ENCODE peak calls at places on chromosomes 13 and 19, in four cellular contexts. J is D721Med, T is substantia nigra, L is SK-N-SH. N is an unnamed sample.

GRCh38 chr19:17997969-17998826 is 9.8 kb upstream of the ARRDC2 start:
- DNase-seq in J (no peak), T (no peak), L (no peak), N (no peak)

GRCh38 chr19:49425178-49425577 is at the start of gene GFY:
- DNase-seq in J (no peak), T (no peak), L (no peak), N (no peak)

GRCh38 chr19:17766543-17767131 is 15.4 kb downstream of the FCHO1 start:
- DNase-seq in J (peak), T (peak), L (no peak), N (no peak)

GRCh38 chr19:2381151-2381822 is 21.2 kb downstream of the TMPRSS9 start:
- DNase-seq in J (no peak), T (peak), L (no peak), N (no peak)

GRCh38 chr19:54366811-54367210 is 2.1 kb upstream of the LAIR1 start:
- DNase-seq in J (no peak), T (no peak), L (no peak), N (no peak)

GRCh38 chr13:51689597-51689996 is 105.3 kb downstream of the WDFY2 start:
- DNase-seq in J (no peak), T (no peak), L (no peak), N (no peak)

GRCh38 chr13:30679483-30680330 is 55.6 kb upstream of the ALOX5AP start:
- DNase-seq in J (no peak), T (no peak), L (peak), N (no peak)

GRCh38 chr13:107438251-107438650 is 777.1 kb downstream of the LIG4 start:
- DNase-seq in J (no peak), T (no peak), L (no peak), N (no peak)

GRCh38 chr13:112131081-112131739 is 64.3 kb downstream of the SOX1 start:
- DNase-seq in J (no peak), T (no peak), L (no peak), N (no peak)

GRCh38 chr13:19634129-19634740 is 776 bp downstream of the MPHOSPH8 start:
- DNase-seq in J (no peak), T (no peak), L (peak), N (no peak)

GRCh38 chr13:75442736-75443234 is 39.2 kb downstream of the TBC1D4 start:
- DNase-seq in J (no peak), T (no peak), L (no peak), N (no peak)

GRCh38 chr13:30061217-30061616 is 210.8 kb upstream of the UBL3 start:
- DNase-seq in J (no peak), T (no peak), L (no peak), N (no peak)

GRCh38 chr19:16425993-16426392 is 45.8 kb downstream of the EPS15L1 start:
- DNase-seq in J (no peak), T (no peak), L (no peak), N (no peak)

GRCh38 chr13:30165791-30166190 is 141.6 kb downstream of the KATNAL1 start:
- DNase-seq in J (no peak), T (no peak), L (no peak), N (no peak)

GRCh38 chr19:50349277-50350057 is 16.0 kb downstream of the NAPSA start:
- DNase-seq in J (no peak), T (no peak), L (no peak), N (no peak)

GRCh38 chr13:90867336-90867683 is 480.2 kb upstream of the MIR17HG start:
- DNase-seq in J (no peak), T (no peak), L (peak), N (no peak)

GRCh38 chr19:44657211-44657921 is 13.7 kb downstream of the PVR start:
- DNase-seq in J (peak), T (peak), L (peak), N (peak)

GRCh38 chr13:105389373-105389772 is 1146.1 kb downstream of the EFNB2 start:
- DNase-seq in J (no peak), T (no peak), L (no peak), N (no peak)